ENCODE peak calls at places on chromosomes 13 and 19, in eight cellular contexts. M, X, F, B, Z, A, L and Q are unnamed samples.

GRCh38 chr13:48291730-48292129 is 11.8 kb upstream of the RB1 start:
- DNase-seq in A (no peak), X (no peak), B (no peak), L (no peak), Z (no peak), M (no peak), F (no peak), Q (no peak)

GRCh38 chr13:32150794-32151193 is 119.2 kb downstream of the FRY start:
- DNase-seq in M (no peak), F (no peak), Z (no peak), A (peak), X (no peak), L (peak), B (no peak), Q (no peak)

GRCh38 chr13:39522329-39522728 is 80.7 kb downstream of the LHFPL6 start:
- DNase-seq in M (no peak), B (no peak), A (no peak), Z (no peak), L (no peak), F (no peak), X (no peak), Q (no peak)

GRCh38 chr19:2154587-2155075 is 3.3 kb upstream of the AP3D1 start:
- DNase-seq in M (no peak), A (no peak), X (no peak), Z (no peak), B (no peak), F (no peak), L (peak), Q (no peak)

GRCh38 chr13:51950722-51951121 is 60.5 kb downstream of the ATP7B start:
- DNase-seq in A (no peak), Z (no peak), F (no peak), M (no peak), X (no peak), B (no peak), L (no peak), Q (no peak)

GRCh38 chr13:27406178-27406939 is 18.1 kb upstream of the GTF3A start:
- DNase-seq in X (no peak), Z (peak), B (no peak), F (peak), L (no peak), M (peak), A (no peak), Q (no peak)

GRCh38 chr19:30374791-30375650 is 2.8 kb downstream of the ZNF536 start:
- DNase-seq in M (no peak), F (no peak), Z (no peak), L (peak), B (peak), A (no peak), X (no peak), Q (no peak)

GRCh38 chr19:32464279-32464678 is 58.7 kb downstream of the DPY19L3 start:
- DNase-seq in L (no peak), F (no peak), B (no peak), Z (no peak), X (no peak), M (no peak), A (no peak), Q (no peak)

GRCh38 chr19:57709616-57710015 is 612 bp upstream of the ZNF154 start:
- DNase-seq in F (no peak), A (no peak), L (no peak), X (no peak), Z (no peak), B (no peak), M (no peak), Q (no peak)

GRCh38 chr13:36358352-36358751 is 12.2 kb upstream of the SPART start:
- DNase-seq in A (no peak), F (no peak), B (no peak), Z (no peak), L (no peak), X (no peak), M (no peak), Q (no peak)

GRCh38 chr13:63910406-63910957 is 2494.8 kb upstream of the PCDH20 start:
- DNase-seq in L (peak), Z (no peak), M (no peak), B (peak), X (no peak), F (no peak), A (no peak), Q (no peak)

GRCh38 chr19:45442927-45443461 is 19.3 kb upstream of the ERCC1 start:
- DNase-seq in X (no peak), B (peak), Z (no peak), F (peak), A (peak), M (peak), L (no peak), Q (no peak)

GRCh38 chr19:44757057-44757734 is 8.7 kb downstream of the BCL3 start:
- DNase-seq in A (no peak), X (no peak), M (no peak), L (no peak), Z (no peak), B (peak), F (no peak), Q (no peak)

GRCh38 chr13:20580257-20580656 is 13.3 kb downstream of the IFT88 start:
- DNase-seq in X (no peak), Z (no peak), L (no peak), M (no peak), A (no peak), B (no peak), F (no peak), Q (no peak)

GRCh38 chr13:106597190-106597589 is 29.3 kb upstream of the ARGLU1 start:
- DNase-seq in L (no peak), Z (no peak), F (no peak), M (no peak), X (no peak), A (no peak), B (no peak), Q (no peak)

GRCh38 chr19:45955905-45956608 is 17.6 kb downstream of the NOVA2 start:
- DNase-seq in L (peak), M (no peak), B (no peak), Z (no peak), X (no peak), A (peak), F (no peak), Q (no peak)

GRCh38 chr19:41321600-41322270 is 11.8 kb downstream of the CCDC97 start:
- DNase-seq in M (no peak), Z (no peak), A (no peak), B (peak), X (no peak), F (no peak), L (peak), Q (no peak)

GRCh38 chr13:21123956-21124355 is 52.4 kb downstream of the SKA3 start:
- DNase-seq in B (no peak), L (no peak), X (no peak), M (no peak), Z (no peak), F (no peak), A (no peak), Q (no peak)

GRCh38 chr19:21472507-21472906 is 32.9 kb upstream of the ZNF429 start:
- DNase-seq in L (no peak), M (no peak), A (no peak), B (no peak), Z (no peak), X (no peak), F (no peak), Q (no peak)

GRCh38 chr13:46982856-46983582 is 86.2 kb upstream of the HTR2A start:
- DNase-seq in M (no peak), A (no peak), L (no peak), Z (no peak), F (no peak), B (no peak), X (no peak), Q (peak)

GRCh38 chr19:49857834-49858590 is 7.1 kb downstream of the PTOV1 start:
- DNase-seq in Z (no peak), M (no peak), B (no peak), L (no peak), A (no peak), X (no peak), F (no peak), Q (no peak)

GRCh38 chr19:18156841-18157464 is 4.0 kb downstream of the PIK3R2 start:
- DNase-seq in M (no peak), L (peak), F (no peak), A (peak), Z (peak), X (no peak), B (no peak), Q (no peak)

GRCh38 chr13:51832471-51833152 is 12.4 kb downstream of the TMEM272 start:
- DNase-seq in X (no peak), B (no peak), Z (no peak), L (peak), F (peak), A (no peak), M (peak), Q (no peak)

GRCh38 chr13:45728759-45729158 is 26.6 kb downstream of the CBY2 start:
- DNase-seq in L (peak), X (no peak), A (no peak), F (peak), Z (no peak), B (peak), M (no peak), Q (no peak)